ENCODE peak calls at places on chromosomes 2 and 18, in six cellular contexts. Q, X, P, G, F and H are unnamed samples.

GRCh38 chr2:33215299-33215698 is 261.1 kb upstream of the RASGRP3 start:
- DNase-seq in Q (no peak), X (no peak), P (no peak), G (no peak), F (peak), H (no peak)

GRCh38 chr18:47425365-47425764 is 173.9 kb upstream of the SKOR2 start:
- DNase-seq in Q (no peak), X (no peak), P (no peak), G (no peak), F (no peak), H (no peak)

GRCh38 chr18:63617049-63617995 is 26.7 kb downstream of the SERPINB4 start:
- DNase-seq in Q (no peak), X (no peak), P (no peak), G (no peak), F (no peak), H (no peak)

GRCh38 chr2:98598781-98599428 is 9.4 kb downstream of the COA5 start:
- DNase-seq in Q (no peak), X (no peak), P (no peak), G (no peak), F (no peak), H (no peak)

GRCh38 chr2:241535871-241536639 is 22.5 kb upstream of the BOK start:
- DNase-seq in Q (no peak), X (no peak), P (no peak), G (no peak), F (no peak), H (no peak)

GRCh38 chr2:118128826-118129225 is 40.6 kb downstream of the INSIG2 start:
- DNase-seq in Q (no peak), X (no peak), P (no peak), G (no peak), F (no peak), H (no peak)

GRCh38 chr2:854460-854859 is 96.2 kb upstream of the SNTG2 start:
- DNase-seq in Q (peak), X (peak), P (no peak), G (peak), F (no peak), H (peak)

GRCh38 chr2:138777996-138778395 is 2.2 kb downstream of the NXPH2 start:
- DNase-seq in Q (no peak), X (no peak), P (no peak), G (no peak), F (no peak), H (no peak)

GRCh38 chr2:100254646-100255210 is 67.6 kb downstream of the LONRF2 start:
- DNase-seq in Q (no peak), X (no peak), P (no peak), G (no peak), F (no peak), H (no peak)

GRCh38 chr2:69565431-69565839 is 78.1 kb downstream of the AAK1 start:
- DNase-seq in Q (peak), X (peak), P (no peak), G (peak), F (peak), H (peak)

GRCh38 chr2:152542344-152542994 is 174.8 kb downstream of the PRPF40A start:
- DNase-seq in Q (no peak), X (no peak), P (no peak), G (no peak), F (no peak), H (no peak)

GRCh38 chr18:79260510-79260909 is 135.2 kb upstream of the NFATC1 start:
- DNase-seq in Q (no peak), X (no peak), P (no peak), G (no peak), F (no peak), H (no peak)

GRCh38 chr2:220660277-220661155 is 911.6 kb downstream of the EPHA4 start:
- DNase-seq in Q (no peak), X (no peak), P (no peak), G (no peak), F (no peak), H (no peak)

GRCh38 chr2:3728104-3729054 is 25.0 kb downstream of the DCDC2C start:
- DNase-seq in Q (no peak), X (no peak), P (no peak), G (peak), F (no peak), H (peak)

GRCh38 chr18:23181547-23181946 is 46.3 kb downstream of the CABLES1 start:
- DNase-seq in Q (no peak), X (no peak), P (no peak), G (no peak), F (no peak), H (no peak)

GRCh38 chr2:51335072-51336058 is 303.4 kb upstream of the NRXN1 start:
- DNase-seq in Q (no peak), X (no peak), P (no peak), G (no peak), F (no peak), H (no peak)

GRCh38 chr2:231929961-231930600 is 3.9 kb upstream of the NPPC start:
- DNase-seq in Q (peak), X (peak), P (no peak), G (peak), F (no peak), H (peak)

GRCh38 chr2:176445831-176446433 is 176.7 kb downstream of the MTX2 start:
- DNase-seq in Q (no peak), X (no peak), P (no peak), G (no peak), F (no peak), H (no peak)

GRCh38 chr2:45275235-45275805 is 266.1 kb upstream of the SIX2 start:
- DNase-seq in Q (no peak), X (no peak), P (no peak), G (no peak), F (no peak), H (no peak)

GRCh38 chr18:76819411-76820136 is 2.8 kb upstream of the ZNF236 start:
- DNase-seq in Q (no peak), X (no peak), P (no peak), G (no peak), F (no peak), H (no peak)

GRCh38 chr18:63545094-63545493 is 2.9 kb downstream of the SERPINB12 start:
- DNase-seq in Q (no peak), X (no peak), P (no peak), G (no peak), F (no peak), H (no peak)

GRCh38 chr2:86446060-86446459 is 4.9 kb downstream of the KDM3A start:
- DNase-seq in Q (no peak), X (no peak), P (no peak), G (no peak), F (no peak), H (no peak)

GRCh38 chr2:44549856-44550255 is 188.1 kb downstream of the CAMKMT start:
- DNase-seq in Q (no peak), X (no peak), P (no peak), G (no peak), F (no peak), H (no peak)

GRCh38 chr2:229445013-229445412 is 173.9 kb upstream of the PID1 start:
- DNase-seq in Q (peak), X (peak), P (no peak), G (no peak), F (peak), H (no peak)

GRCh38 chr2:149715005-149715592 is 127.5 kb upstream of the MMADHC start:
- DNase-seq in Q (peak), X (no peak), P (no peak), G (no peak), F (no peak), H (no peak)

GRCh38 chr2:207768168-207768890 is 1.4 kb downstream of the FZD5 start:
- DNase-seq in Q (peak), X (peak), P (no peak), G (no peak), F (peak), H (peak)

GRCh38 chr18:67496469-67496868 is 20.1 kb downstream of the DSEL start:
- DNase-seq in Q (no peak), X (no peak), P (no peak), G (no peak), F (no peak), H (no peak)

GRCh38 chr18:59454909-59455727 is 96.1 kb upstream of the LMAN1 start:
- DNase-seq in Q (no peak), X (no peak), P (no peak), G (no peak), F (no peak), H (no peak)

GRCh38 chr2:157840568-157841156 is 35.5 kb downstream of the ACVR1 start:
- DNase-seq in Q (no peak), X (peak), P (no peak), G (no peak), F (peak), H (no peak)

GRCh38 chr2:46007412-46007811 is 289.8 kb upstream of the EPAS1 start:
- DNase-seq in Q (no peak), X (no peak), P (no peak), G (no peak), F (no peak), H (no peak)

GRCh38 chr2:111156529-111156928 is 35.8 kb downstream of the BCL2L11 start:
- DNase-seq in Q (no peak), X (no peak), P (no peak), G (no peak), F (no peak), H (no peak)

GRCh38 chr2:130808482-130809268 is 28.0 kb upstream of the ARHGEF4 start:
- DNase-seq in Q (no peak), X (no peak), P (no peak), G (no peak), F (no peak), H (no peak)

GRCh38 chr2:157480182-157480961 is 36.5 kb upstream of the CYTIP start:
- DNase-seq in Q (peak), X (peak), P (no peak), G (no peak), F (peak), H (peak)

GRCh38 chr2:215845839-215846586 is 167.3 kb downstream of the MREG start:
- DNase-seq in Q (no peak), X (no peak), P (no peak), G (no peak), F (no peak), H (no peak)

GRCh38 chr18:61865466-61866165 is 27.2 kb downstream of the RNF152 start:
- DNase-seq in Q (no peak), X (no peak), P (no peak), G (no peak), F (no peak), H (no peak)

GRCh38 chr2:30226144-30227032 is 4.9 kb upstream of the LBH start:
- DNase-seq in Q (no peak), X (no peak), P (no peak), G (no peak), F (no peak), H (no peak)

GRCh38 chr2:8543412-8544167 is 138.3 kb upstream of the ID2 start:
- DNase-seq in Q (peak), X (peak), P (peak), G (no peak), F (peak), H (peak)

GRCh38 chr2:118893100-118893499 is 45.7 kb upstream of the EN1 start:
- DNase-seq in Q (no peak), X (peak), P (no peak), G (no peak), F (no peak), H (no peak)

GRCh38 chr2:112794131-112794733 is 9.9 kb upstream of the IL1A start:
- DNase-seq in Q (peak), X (peak), P (peak), G (peak), F (peak), H (peak)
- TF ChIP-seq POLR2A in Q (no peak), X (no peak), P (no peak), G (peak), F (no peak), H (no peak)

GRCh38 chr2:64899081-64899865 is 89.9 kb upstream of the SLC1A4 start:
- DNase-seq in Q (no peak), X (no peak), P (no peak), G (no peak), F (no peak), H (no peak)
- TF ChIP-seq POLR2A in Q (no peak), X (no peak), P (no peak), G (no peak), F (no peak), H (no peak)

GRCh38 chr2:196591004-196591403 is 48.5 kb upstream of the CCDC150 start:
- DNase-seq in Q (no peak), X (no peak), P (no peak), G (no peak), F (no peak), H (no peak)

GRCh38 chr2:196594158-196594557 is 45.4 kb upstream of the CCDC150 start:
- DNase-seq in Q (no peak), X (no peak), P (no peak), G (no peak), F (no peak), H (no peak)

GRCh38 chr2:196591621-196592022 is 47.9 kb upstream of the CCDC150 start:
- DNase-seq in Q (no peak), X (no peak), P (no peak), G (no peak), F (no peak), H (no peak)

GRCh38 chr2:196592331-196592911 is 47.1 kb upstream of the CCDC150 start:
- DNase-seq in Q (no peak), X (no peak), P (no peak), G (no peak), F (no peak), H (no peak)

GRCh38 chr2:196592912-196593881 is 46.3 kb upstream of the CCDC150 start:
- DNase-seq in Q (peak), X (no peak), P (no peak), G (no peak), F (no peak), H (peak)
- TF ChIP-seq POLR2A in Q (no peak), X (no peak), P (no peak), G (no peak), F (no peak), H (no peak)

DNA sequence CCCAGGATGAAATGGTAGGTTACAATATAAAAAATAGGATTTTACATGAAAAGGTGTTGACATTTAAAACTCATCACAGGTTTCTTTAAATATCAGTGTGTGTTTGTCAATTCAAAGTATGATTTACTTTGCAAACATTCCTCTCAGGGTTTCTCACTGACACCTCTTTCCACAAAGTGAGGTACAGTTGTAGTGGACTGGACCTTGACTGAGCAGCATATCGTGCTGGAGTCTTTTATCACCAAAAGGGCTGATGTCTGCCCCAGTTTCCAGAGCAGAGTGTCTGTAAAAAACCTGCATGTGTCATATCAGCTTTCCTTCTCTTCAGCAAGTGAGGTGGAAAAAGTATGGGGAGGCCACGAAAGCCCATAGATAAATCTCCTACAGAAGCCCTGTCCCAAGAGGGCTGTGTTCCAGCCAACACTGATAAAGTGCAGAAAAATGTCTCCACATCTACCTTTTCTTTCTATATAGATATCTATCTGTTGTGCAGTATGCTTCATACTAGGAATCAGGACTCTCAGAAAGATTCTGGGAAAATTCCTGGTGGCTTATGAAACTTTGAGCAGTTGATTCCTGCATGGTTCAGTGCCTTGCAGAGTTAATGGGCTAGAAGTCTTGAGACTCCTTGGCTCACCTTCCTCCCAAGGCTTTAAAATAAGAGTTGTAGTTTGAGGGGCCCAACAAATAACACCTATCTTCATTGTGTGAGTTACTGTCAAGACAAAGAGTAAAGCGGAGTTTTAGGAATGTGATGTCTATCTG is 6.9 kb downstream of the ACYP2 start:
- DNase-seq in Q (peak), X (no peak), P (no peak), G (no peak), F (no peak), H (no peak)
- TF ChIP-seq POLR2A in Q (no peak), X (no peak), P (no peak), G (no peak), F (no peak), H (no peak)

GRCh38 chr2:25672500-25673169 is 742 bp downstream of the DTNB start:
- DNase-seq in Q (peak), X (peak), P (no peak), G (no peak), F (peak), H (peak)

GRCh38 chr2:25673170-25674002 is at the start of gene DTNB:
- DNase-seq in Q (peak), X (peak), P (peak), G (peak), F (peak), H (peak)

GRCh38 chr2:25674003-25674362 is 606 bp upstream of the DTNB start:
- DNase-seq in Q (no peak), X (no peak), P (no peak), G (no peak), F (no peak), H (no peak)

GRCh38 chr2:25669520-25669919 is 3.9 kb downstream of the DTNB start:
- DNase-seq in Q (no peak), X (no peak), P (no peak), G (no peak), F (no peak), H (no peak)

DNA sequence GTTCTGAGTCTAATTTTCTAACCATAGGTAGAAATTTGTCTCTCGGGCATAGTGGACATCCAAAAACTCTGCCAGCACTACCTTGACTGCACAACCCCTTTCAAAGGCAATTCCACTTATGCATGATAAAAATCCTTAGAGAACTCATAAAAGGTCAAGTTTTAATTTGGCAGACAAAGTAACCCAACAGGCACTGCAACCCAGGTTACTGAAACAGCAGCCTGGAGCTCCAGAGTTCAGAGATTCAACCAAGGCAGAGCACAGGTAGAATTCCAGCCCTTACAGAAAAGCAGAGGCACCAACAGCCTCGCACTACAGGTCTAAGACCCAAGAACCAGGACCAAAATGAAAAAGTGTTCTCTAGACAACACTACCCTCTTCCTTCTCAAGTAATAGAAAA is 1.8 kb downstream of the DTNB start:
- DNase-seq in Q (no peak), X (peak), P (no peak), G (no peak), F (no peak), H (no peak)
- TF ChIP-seq POLR2A in Q (no peak), X (no peak), P (no peak), G (no peak), F (no peak), H (no peak)

GRCh38 chr2:96767135-96767871 is 6.6 kb downstream of the CNNM4 start:
- DNase-seq in Q (no peak), X (no peak), P (no peak), G (no peak), F (no peak), H (no peak)

GRCh38 chr2:96764253-96764637 is 3.5 kb downstream of the CNNM4 start:
- DNase-seq in Q (no peak), X (peak), P (no peak), G (peak), F (no peak), H (no peak)

GRCh38 chr2:96769816-96770215 is 9.1 kb downstream of the CNNM4 start:
- DNase-seq in Q (peak), X (peak), P (no peak), G (no peak), F (peak), H (no peak)

GRCh38 chr2:96770451-96770850 is 9.7 kb downstream of the CNNM4 start:
- DNase-seq in Q (no peak), X (no peak), P (no peak), G (no peak), F (no peak), H (no peak)

DNA sequence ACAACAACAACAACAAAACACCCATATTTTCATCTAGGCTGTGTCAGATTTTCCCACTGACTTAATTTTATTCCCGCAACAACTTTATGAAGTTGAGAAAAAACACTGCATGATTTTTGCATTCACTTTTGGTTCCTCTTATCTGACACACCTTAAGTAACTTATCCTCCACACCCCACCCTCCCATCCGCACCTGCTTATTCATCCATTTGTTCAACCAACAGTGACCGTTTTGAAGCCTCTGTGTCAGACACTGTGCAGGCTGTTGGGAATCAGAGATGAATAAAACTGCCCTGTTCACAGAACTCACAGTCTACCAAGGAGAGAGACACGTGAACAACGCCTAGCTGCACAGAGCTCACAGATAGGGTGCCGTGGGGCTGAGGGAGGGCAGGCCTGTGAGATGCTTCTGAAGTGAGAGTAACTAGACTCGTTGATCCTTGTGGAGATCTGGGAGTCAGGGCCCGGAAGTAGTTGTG is 7.4 kb downstream of the CNNM4 start:
- DNase-seq in Q (no peak), X (peak), P (no peak), G (no peak), F (no peak), H (no peak)
- TF ChIP-seq POLR2A in Q (no peak), X (no peak), P (no peak), G (no peak), F (no peak), H (no peak)

GRCh38 chr2:36486546-36487044 is 111.4 kb downstream of the FEZ2 start:
- DNase-seq in Q (no peak), X (no peak), P (no peak), G (no peak), F (no peak), H (no peak)
- TF ChIP-seq POLR2A in Q (no peak), X (no peak), P (no peak), G (no peak), F (no peak), H (no peak)

GRCh38 chr2:39919511-39920317 is 140.7 kb upstream of the THUMPD2 start:
- DNase-seq in Q (no peak), X (no peak), P (no peak), G (no peak), F (no peak), H (no peak)
- TF ChIP-seq POLR2A in Q (no peak), X (no peak), P (no peak), G (no peak), F (no peak), H (no peak)

DNA sequence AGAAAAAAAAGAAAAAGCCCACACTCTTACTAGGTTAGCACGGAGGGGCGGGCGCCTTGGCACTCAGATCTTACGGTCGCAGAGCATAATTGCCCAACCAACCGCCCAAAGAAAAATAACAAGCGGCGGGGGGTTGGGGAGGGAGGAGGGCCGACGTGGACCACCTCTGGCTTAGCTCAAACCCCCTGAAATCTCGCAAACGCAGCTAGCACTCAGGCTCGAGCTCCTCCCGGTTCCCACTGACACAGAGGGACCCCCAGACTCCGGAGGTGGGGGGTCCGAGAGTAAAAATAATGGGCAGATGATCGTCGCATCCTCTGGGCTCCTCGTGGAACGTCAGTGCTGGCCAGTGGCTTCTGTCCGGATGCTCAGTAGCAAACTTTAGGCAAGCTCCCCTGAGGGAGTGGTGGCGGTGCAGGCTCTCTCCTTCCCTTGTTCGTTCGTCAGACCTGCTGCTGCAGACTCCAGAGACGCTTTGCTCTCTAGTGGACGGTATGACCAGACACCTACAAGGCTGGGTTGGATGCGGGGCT is 12.0 kb downstream of the CATIP start:
- DNase-seq in Q (no peak), X (no peak), P (no peak), G (no peak), F (peak), H (no peak)
- TF ChIP-seq POLR2A in Q (no peak), X (no peak), P (no peak), G (no peak), F (peak), H (no peak)